ENCODE peak calls at places on chromosome 1, in ten cellular contexts. U is activated T-helper 9 cell treated with anti-CD3 and anti-CD28 coated beads, Interleukin-2, amount 50 U/mL, for 16 hours; S is H9; O is activated CD4-positive, alpha-beta memory T cell treated with anti-CD3 and anti-CD28 coated beads, Interleukin-2, amount 10 ng/mL, durations not matched to agents 7 days and 5 days; L is ascending aorta; I is activated T-cell treated with anti-CD3 and anti-CD28 coated beads, Interleukin-2, amount 50 U/mL, for 24 hours; Y is activated naive CD4-positive, alpha-beta T cell treated with anti-CD3 and anti-CD28 coated beads for 36 hours; J is KG1; K is tibial nerve; D is stimulated activated CD4-positive, alpha-beta T cell treated with anti-CD3 and anti-CD28 coated beads, Interleukin-15, amount 100 ng/mL, for 1 hour. P is an unnamed sample.
A peak's percentile ranks its signal among the peaks of the same experiment; 100 is the strongest.

GRCh38 chr1:78292361-78292760 is 198.4 kb upstream of the PTGFR start:
- DNase-seq in Y (no peak), U (no peak), O (no peak), I (no peak), K (no peak), L (no peak), D (no peak), J (no peak), S (no peak), P (no peak)

GRCh38 chr1:211879475-211879874 is 48.9 kb upstream of the LPGAT1 start:
- DNase-seq in L (no peak), I (no peak), O (no peak), S (no peak), J (no peak), K (no peak), U (no peak), Y (no peak), D (no peak), P (no peak)

GRCh38 chr1:93079685-93080141 is 630 bp downstream of the MTF2 start:
- DNase-seq in I (peak; percentile 43), L (no peak), J (peak; percentile 52), U (peak; percentile 16), D (no peak), K (peak; percentile 6), O (peak; percentile 42), S (peak; percentile 49), Y (peak; percentile 52), P (peak; percentile 56)

GRCh38 chr1:116243673-116244101 is 129.4 kb upstream of the ATP1A1 start:
- DNase-seq in D (no peak), S (no peak), U (no peak), I (no peak), O (no peak), Y (no peak), J (no peak), L (no peak), K (no peak), P (no peak)

GRCh38 chr1:154983776-154984466 is 777 bp downstream of the FLAD1 start:
- DNase-seq in O (no peak), U (no peak), K (no peak), L (no peak), Y (no peak), D (no peak), J (no peak), S (no peak), I (no peak), P (peak; percentile 55)

GRCh38 chr1:208717490-208717889 is 473.3 kb upstream of the PLXNA2 start:
- DNase-seq in O (no peak), D (no peak), U (no peak), I (no peak), J (no peak), Y (no peak), K (no peak), S (no peak), L (no peak), P (no peak)

GRCh38 chr1:41435570-41436178 is 48.8 kb downstream of the EDN2 start:
- DNase-seq in D (no peak), L (no peak), I (no peak), O (no peak), K (no peak), S (peak; percentile 78), U (no peak), J (no peak), Y (no peak), P (no peak)

GRCh38 chr1:40199126-40199525 is 37.9 kb downstream of the RLF start:
- DNase-seq in D (no peak), O (no peak), L (no peak), J (no peak), Y (no peak), S (no peak), I (no peak), K (no peak), U (no peak), P (no peak)

GRCh38 chr1:241640867-241641542 is 836 bp upstream of the CHML start:
- DNase-seq in D (no peak), I (peak; percentile 31), O (no peak), U (no peak), L (no peak), Y (peak; percentile 6), K (no peak), S (no peak), J (no peak), P (peak; percentile 33)

GRCh38 chr1:101316276-101316675 is 79.5 kb downstream of the S1PR1 start:
- DNase-seq in J (no peak), Y (no peak), D (no peak), L (no peak), S (no peak), K (no peak), U (no peak), O (no peak), I (no peak), P (no peak)

GRCh38 chr1:77620273-77620672 is 62.2 kb downstream of the ZZZ3 start:
- DNase-seq in I (no peak), L (no peak), S (no peak), Y (no peak), O (no peak), J (no peak), K (no peak), D (no peak), U (no peak), P (no peak)

GRCh38 chr1:248825909-248826760 is at the start of gene SH3BP5L:
- DNase-seq in S (peak; percentile 92), K (peak; percentile 87), U (peak; percentile 82), I (peak; percentile 90), Y (peak; percentile 95), L (peak; percentile 95), J (peak; percentile 96), D (peak; percentile 75), O (peak; percentile 91), P (peak; percentile 93)

GRCh38 chr1:201731142-201731541 is 97.8 kb upstream of the IPO9 start:
- DNase-seq in S (no peak), O (no peak), J (no peak), U (no peak), Y (no peak), I (no peak), K (no peak), D (no peak), L (no peak), P (no peak)

GRCh38 chr1:230868736-230869385 is 540 bp upstream of the C1orf198 start:
- DNase-seq in S (peak; percentile 78), Y (peak; percentile 52), O (no peak), J (no peak), L (peak; percentile 85), U (peak; percentile 2), D (no peak), K (no peak), I (no peak), P (no peak)

P was measured in mucosa of descending colon.